ENCODE peak calls at places on chromosomes 4 and X, in four cellular contexts. L, H, B and A are unnamed samples.

GRCh38 chr4:116132946-116133345 is 952.4 kb downstream of the TRAM1L1 start:
- DNase-seq in L (no peak), H (no peak), B (no peak), A (no peak)

GRCh38 chr4:20432098-20432497 is 180.4 kb downstream of the SLIT2 start:
- DNase-seq in L (no peak), H (no peak), B (no peak), A (no peak)

GRCh38 chr4:31807036-31807435 is 1086.9 kb downstream of the PCDH7 start:
- DNase-seq in L (no peak), H (no peak), B (no peak), A (no peak)

GRCh38 chr4:42344260-42344659 is 53.0 kb upstream of the SHISA3 start:
- DNase-seq in L (no peak), H (no peak), B (no peak), A (peak; percentile 47)

GRCh38 chrX:67004451-67004850 is 365.6 kb upstream of the EDA2R start:
- DNase-seq in L (no peak), H (no peak), B (no peak), A (no peak)

GRCh38 chrX:70436380-70436779 is 8.3 kb upstream of the DLG3 start:
- DNase-seq in L (no peak), H (no peak), B (peak; percentile 49), A (no peak)

GRCh38 chr4:186644737-186645261 is 78.9 kb downstream of the FAT1 start:
- DNase-seq in L (no peak), H (no peak), B (no peak), A (no peak)

GRCh38 chr4:54553001-54553400 is 104.8 kb upstream of the KIT start:
- DNase-seq in L (no peak), H (no peak), B (no peak), A (no peak)

GRCh38 chr4:13413719-13414437 is 70.3 kb downstream of the RAB28 start:
- DNase-seq in L (no peak), H (no peak), B (no peak), A (no peak)

GRCh38 chrX:110462957-110463356 is 104.3 kb downstream of the RTL9 start:
- DNase-seq in L (no peak), H (no peak), B (no peak), A (no peak)

GRCh38 chr4:147076179-147076578 is 130.5 kb upstream of the TTC29 start:
- DNase-seq in L (no peak), H (no peak), B (no peak), A (no peak)

GRCh38 chr4:181006509-181007290 is 1236.5 kb upstream of the TENM3 start:
- DNase-seq in L (no peak), H (no peak), B (no peak), A (no peak)

GRCh38 chr4:153204247-153205027 is at the start of gene TRIM2:
- DNase-seq in L (no peak), H (peak; percentile 83), B (peak; percentile 10), A (no peak)

GRCh38 chrX:49761481-49761880 is 65.7 kb upstream of the PAGE1 start:
- DNase-seq in L (no peak), H (no peak), B (peak; percentile 14), A (peak; percentile 26)

GRCh38 chr4:136241221-136241986 is 1290.9 kb downstream of the PCDH18 start:
- DNase-seq in L (no peak), H (no peak), B (no peak), A (no peak)

GRCh38 chr4:95267081-95267480 is 281.7 kb downstream of the UNC5C start:
- DNase-seq in L (no peak), H (no peak), B (no peak), A (no peak)

GRCh38 chrX:108439434-108439883 is at the start of gene COL4A5:
- DNase-seq in L (peak; percentile 23), H (no peak), B (no peak), A (no peak)

GRCh38 chrX:19678941-19679340 is 163.6 kb upstream of the MAP3K15 start:
- DNase-seq in L (no peak), H (no peak), B (peak; percentile 25), A (no peak)

GRCh38 chr4:163284304-163284703 is 48.1 kb downstream of the NPY1R start:
- DNase-seq in L (no peak), H (no peak), B (no peak), A (no peak)

GRCh38 chrX:153762636-153763173 is 1.3 kb upstream of the PLXNB3 start:
- DNase-seq in L (no peak), H (peak; percentile 30), B (no peak), A (no peak)

GRCh38 chr4:128379860-128380259 is 92.2 kb upstream of the PGRMC2 start:
- DNase-seq in L (peak; percentile 36), H (no peak), B (peak; percentile 24), A (peak; percentile 36)

GRCh38 chr4:9898596-9899345 is 117.3 kb downstream of the DRD5 start:
- DNase-seq in L (peak; percentile 58), H (no peak), B (peak; percentile 36), A (peak; percentile 36)

GRCh38 chrX:53449632-53450031 is 15.5 kb upstream of the HSD17B10 start:
- DNase-seq in L (no peak), H (no peak), B (no peak), A (no peak)

DNA sequence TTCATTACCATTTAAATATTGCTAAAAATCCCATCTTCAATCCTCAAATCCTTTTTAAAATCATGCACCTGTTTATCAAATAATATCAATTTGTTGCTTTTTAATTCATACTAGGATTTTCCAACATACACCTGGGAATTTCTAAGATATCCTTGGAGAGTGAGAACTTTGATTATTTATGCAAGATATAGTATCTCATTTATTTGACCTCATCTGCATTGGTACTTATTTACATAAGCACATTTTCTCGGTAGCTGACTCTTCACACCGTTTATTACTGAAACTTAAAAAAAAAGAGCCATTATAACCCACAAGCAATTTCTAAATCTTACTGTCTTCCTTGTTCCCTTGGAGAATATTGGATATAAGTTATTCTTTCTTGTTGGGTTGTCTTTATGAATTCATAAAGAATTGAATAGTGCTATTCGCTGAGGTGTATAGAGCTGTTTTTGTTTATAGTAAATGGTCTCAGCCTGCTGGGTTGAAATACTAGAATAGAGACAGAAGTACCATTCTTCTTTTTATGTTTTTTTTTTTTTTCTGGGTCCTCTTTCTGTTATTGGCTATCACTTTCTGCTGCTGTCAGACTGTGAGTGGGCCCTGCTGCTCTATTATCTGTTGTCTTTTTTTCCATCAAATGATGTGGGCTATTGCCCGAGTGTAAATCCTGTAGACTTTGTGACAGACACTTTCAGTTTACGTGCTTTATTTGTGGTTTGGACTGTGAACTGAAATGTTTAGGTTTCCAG is 2.9 kb downstream of the UGT8 start:
- DNase-seq in L (no peak), H (no peak), B (no peak), A (peak; percentile 29)
- TF ChIP-seq CTCF in L (no peak), H (no peak), B (no peak), A (no peak)

GRCh38 chrX:34426334-34426733 is 230.8 kb downstream of the TMEM47 start:
- DNase-seq in L (no peak), H (no peak), B (no peak), A (no peak)
- TF ChIP-seq CTCF in L (no peak), H (no peak), B (no peak), A (no peak)

DNA sequence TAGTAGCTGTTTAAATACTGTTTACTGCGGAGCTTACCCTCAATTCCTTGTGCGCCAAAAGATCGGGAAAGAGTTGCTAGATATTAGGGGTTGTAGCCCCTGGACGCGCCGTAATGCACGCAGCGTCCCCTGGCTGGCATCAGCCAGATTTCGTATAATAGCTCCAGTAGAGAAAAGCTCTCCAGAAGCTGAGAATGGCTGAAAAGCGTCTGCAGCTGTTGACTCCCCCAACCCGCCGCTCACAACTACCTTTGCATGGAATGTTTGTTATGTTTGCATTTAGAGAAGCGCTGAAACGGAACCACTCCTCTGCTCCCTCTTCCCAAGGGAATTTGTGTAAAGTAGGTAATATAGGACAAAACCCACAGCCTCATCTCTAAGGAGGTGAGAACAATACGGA is 3.7 kb downstream of the DOCK11 start:
- DNase-seq in L (no peak), H (no peak), B (no peak), A (no peak)
- TF ChIP-seq CTCF in L (no peak), H (no peak), B (no peak), A (no peak)

GRCh38 chr4:22238742-22239141 is 277.1 kb downstream of the ADGRA3 start:
- DNase-seq in L (no peak), H (no peak), B (no peak), A (no peak)
- TF ChIP-seq CTCF in L (no peak), H (no peak), B (no peak), A (no peak)

DNA sequence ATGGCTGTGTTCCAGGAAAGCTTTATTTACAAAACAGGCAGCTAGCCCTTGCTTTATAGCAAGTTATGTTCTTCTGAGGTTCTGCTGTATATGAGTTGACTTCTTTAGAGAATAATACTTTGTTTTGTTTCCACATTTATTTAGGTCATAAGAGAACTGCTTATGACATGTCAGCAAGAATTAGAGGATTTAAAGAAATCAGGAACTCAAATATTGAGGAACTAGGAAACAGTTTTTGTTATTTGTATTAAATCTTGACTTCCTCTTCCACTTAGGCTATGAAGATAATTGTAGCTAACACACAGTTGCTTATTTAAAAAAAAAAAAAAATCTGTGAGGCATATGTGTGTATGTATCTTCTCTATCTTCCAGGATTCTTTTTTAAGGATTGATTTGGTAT is 14.3 kb downstream of the ZRSR2 start:
- DNase-seq in L (no peak), H (no peak), B (no peak), A (no peak)
- TF ChIP-seq CTCF in L (no peak), H (no peak), B (no peak), A (no peak)

GRCh38 chr4:138063581-138063980 is 178.6 kb downstream of the SLC7A11 start:
- DNase-seq in L (no peak), H (no peak), B (no peak), A (no peak)

GRCh38 chr4:138062929-138063328 is 179.2 kb downstream of the SLC7A11 start:
- DNase-seq in L (no peak), H (no peak), B (no peak), A (no peak)
- TF ChIP-seq CTCF in L (no peak), H (no peak), B (no peak), A (no peak)

GRCh38 chrX:2903366-2903765 is 25.8 kb downstream of the ARSD start:
- DNase-seq in L (no peak), H (no peak), B (no peak), A (no peak)
- TF ChIP-seq CTCF in L (no peak), H (no peak), B (no peak), A (no peak)